ENCODE peak calls at places on chromosomes 11 and 22, in eight cellular contexts. P is mammary epithelial cell; G is WERI-Rb-1; U is breast epithelium; F is right cardiac atrium; H is colonic mucosa; M is CD8-positive, alpha-beta memory T cell; D is effector memory CD4-positive, alpha-beta T cell. J is an unnamed sample.

GRCh38 chr11:120532511-120533196 is 21.1 kb downstream of the GRIK4 start:
- DNase-seq in P (no peak), G (no peak), U (no peak), F (no peak), H (no peak), M (no peak), D (no peak), J (no peak)

GRCh38 chr11:70503878-70504240 is 105.5 kb downstream of the CTTN start:
- DNase-seq in P (no peak), G (peak; percentile 71), U (no peak), F (peak; percentile 41), H (peak; percentile 36), M (no peak), D (no peak), J (no peak)

GRCh38 chr11:69425895-69426544 is 55.4 kb upstream of the LINC01488 start:
- DNase-seq in P (no peak), G (no peak), U (no peak), F (no peak), H (no peak), M (no peak), D (no peak), J (no peak)

GRCh38 chr11:65497141-65498041 is 1.5 kb upstream of the MALAT1 start:
- DNase-seq in P (peak; percentile 98), G (peak; percentile 99), U (peak; percentile 99), F (peak; percentile 100), H (peak; percentile 98), M (peak; percentile 97), D (peak; percentile 96), J (peak; percentile 99)

GRCh38 chr11:102047305-102047924 is at the start of gene CFAP300:
- DNase-seq in P (peak; percentile 43), G (peak; percentile 79), U (peak; percentile 70), F (peak; percentile 98), H (peak; percentile 86), M (peak; percentile 3), D (no peak), J (peak; percentile 65)

GRCh38 chr22:43002198-43002577 is 12.8 kb downstream of the PACSIN2 start:
- DNase-seq in P (peak; percentile 81), G (no peak), U (no peak), F (no peak), H (no peak), M (no peak), D (no peak), J (no peak)

GRCh38 chr11:72730243-72730642 is 22.0 kb downstream of the ARAP1 start:
- DNase-seq in P (no peak), G (no peak), U (no peak), F (peak; percentile 19), H (no peak), M (no peak), D (no peak), J (no peak)

GRCh38 chr11:123186291-123186690 is 8.8 kb downstream of the CLMP start:
- DNase-seq in P (peak; percentile 83), G (no peak), U (no peak), F (no peak), H (no peak), M (no peak), D (no peak), J (no peak)

GRCh38 chr22:19876941-19877625 is 22.4 kb upstream of the GNB1L start:
- DNase-seq in P (no peak), G (no peak), U (peak; percentile 36), F (peak; percentile 51), H (no peak), M (no peak), D (no peak), J (no peak)

GRCh38 chr11:2391663-2391975 is 8.9 kb upstream of the TSSC4 start:
- DNase-seq in P (no peak), G (no peak), U (no peak), F (peak; percentile 53), H (no peak), M (no peak), D (no peak), J (no peak)
- H3K27me3 ChIP-seq in P (no peaks in the 10 kb centered on the region), G (no peaks in the 10 kb centered on the region), U (no peaks in the 10 kb centered on the region), F (no peaks in the 10 kb centered on the region), H (no peaks in the 10 kb centered on the region), M (no peaks in the 10 kb centered on the region), D (no peaks in the 10 kb centered on the region), J (no peaks in the 10 kb centered on the region)

GRCh38 chr22:48779211-48779643 is 1048.4 kb downstream of the BRD1 start:
- DNase-seq in P (no peak), G (no peak), U (no peak), F (peak; percentile 31), H (no peak), M (no peak), D (no peak), J (no peak)
- H3K9me3 ChIP-seq in P (peaks cover 47% of the 10 kb centered on the region), G (peaks cover 5% of the 10 kb centered on the region), U (peaks cover 17% of the 10 kb centered on the region), F (no peaks in the 10 kb centered on the region), H (no peaks in the 10 kb centered on the region), M (no peaks in the 10 kb centered on the region), D (no peaks in the 10 kb centered on the region), J (no peaks in the 10 kb centered on the region)

GRCh38 chr11:113392522-113392921 is 4.9 kb downstream of the ANKK1 start:
- DNase-seq in P (no peak), G (no peak), U (no peak), F (no peak), H (no peak), M (no peak), D (no peak), J (no peak)
- H3K27me3 ChIP-seq in P (no peaks in the 10 kb centered on the region), G (peaks cover 17% of the 10 kb centered on the region), U (no peaks in the 10 kb centered on the region), F (no peaks in the 10 kb centered on the region), H (peaks cover 5% of the 10 kb centered on the region), M (no peaks in the 10 kb centered on the region), D (peaks cover 4% of the 10 kb centered on the region), J (no peaks in the 10 kb centered on the region)

DNA sequence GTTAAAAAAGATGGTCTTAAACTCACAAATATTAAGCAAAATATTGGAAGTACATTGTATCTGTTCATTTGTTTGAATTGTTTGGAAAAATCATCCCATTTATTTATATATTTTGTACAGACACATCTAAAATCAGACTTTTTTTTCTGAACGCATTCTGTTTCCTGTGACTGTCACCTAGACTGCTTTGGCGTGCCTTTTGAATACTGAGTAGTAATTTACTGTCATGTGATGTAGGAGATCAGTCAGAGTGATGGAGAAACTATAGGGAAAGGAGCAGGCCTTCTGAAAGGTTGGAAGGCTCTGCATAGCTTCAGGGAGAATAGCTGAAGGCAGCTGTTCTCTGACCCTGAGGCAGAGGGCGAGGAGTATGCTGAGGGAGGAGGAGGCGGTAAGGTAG is 452.0 kb upstream of the ARHGAP42 start:
- DNase-seq in P (no peak), G (no peak), U (no peak), F (no peak), H (no peak), M (no peak), D (no peak), J (no peak)
- H3K9me3 ChIP-seq in P (no peaks in the 10 kb centered on the region), G (no peaks in the 10 kb centered on the region), U (no peaks in the 10 kb centered on the region), F (no peaks in the 10 kb centered on the region), H (no peaks in the 10 kb centered on the region), M (no peaks in the 10 kb centered on the region), D (no peaks in the 10 kb centered on the region), J (no peaks in the 10 kb centered on the region)

GRCh38 chr11:61762216-61762615 is 9.8 kb downstream of the MYRF start:
- DNase-seq in P (no peak), G (no peak), U (no peak), F (no peak), H (no peak), M (no peak), D (no peak), J (no peak)

GRCh38 chr11:61763930-61764605 is 11.6 kb downstream of the MYRF start:
- DNase-seq in P (no peak), G (no peak), U (no peak), F (no peak), H (no peak), M (no peak), D (no peak), J (no peak)

GRCh38 chr11:61760946-61761345 is 8.5 kb downstream of the MYRF start:
- DNase-seq in P (no peak), G (no peak), U (no peak), F (no peak), H (no peak), M (no peak), D (no peak), J (no peak)

GRCh38 chr11:61762798-61763197 is 10.4 kb downstream of the MYRF start:
- DNase-seq in P (no peak), G (peak; percentile 31), U (no peak), F (no peak), H (no peak), M (no peak), D (no peak), J (no peak)

GRCh38 chr11:61761440-61762163 is 9.2 kb downstream of the MYRF start:
- DNase-seq in P (no peak), G (no peak), U (no peak), F (no peak), H (no peak), M (no peak), D (no peak), J (no peak)
- H3K27me3 ChIP-seq in P (no peaks in the 10 kb centered on the region), G (no peaks in the 10 kb centered on the region), U (no peaks in the 10 kb centered on the region), F (no peaks in the 10 kb centered on the region), H (no peaks in the 10 kb centered on the region), M (no peaks in the 10 kb centered on the region), D (no peaks in the 10 kb centered on the region), J (peaks cover 13% of the 10 kb centered on the region)

GRCh38 chr11:697028-697491 is 1.4 kb downstream of the TMEM80 start:
- DNase-seq in P (peak; percentile 94), G (no peak), U (no peak), F (peak; percentile 53), H (no peak), M (no peak), D (no peak), J (no peak)
- H3K9me3 ChIP-seq in P (no peaks in the 10 kb centered on the region), G (no peaks in the 10 kb centered on the region), U (no peaks in the 10 kb centered on the region), F (no peaks in the 10 kb centered on the region), H (no peaks in the 10 kb centered on the region), M (no peaks in the 10 kb centered on the region), D (no peaks in the 10 kb centered on the region), J (no peaks in the 10 kb centered on the region)

DNA sequence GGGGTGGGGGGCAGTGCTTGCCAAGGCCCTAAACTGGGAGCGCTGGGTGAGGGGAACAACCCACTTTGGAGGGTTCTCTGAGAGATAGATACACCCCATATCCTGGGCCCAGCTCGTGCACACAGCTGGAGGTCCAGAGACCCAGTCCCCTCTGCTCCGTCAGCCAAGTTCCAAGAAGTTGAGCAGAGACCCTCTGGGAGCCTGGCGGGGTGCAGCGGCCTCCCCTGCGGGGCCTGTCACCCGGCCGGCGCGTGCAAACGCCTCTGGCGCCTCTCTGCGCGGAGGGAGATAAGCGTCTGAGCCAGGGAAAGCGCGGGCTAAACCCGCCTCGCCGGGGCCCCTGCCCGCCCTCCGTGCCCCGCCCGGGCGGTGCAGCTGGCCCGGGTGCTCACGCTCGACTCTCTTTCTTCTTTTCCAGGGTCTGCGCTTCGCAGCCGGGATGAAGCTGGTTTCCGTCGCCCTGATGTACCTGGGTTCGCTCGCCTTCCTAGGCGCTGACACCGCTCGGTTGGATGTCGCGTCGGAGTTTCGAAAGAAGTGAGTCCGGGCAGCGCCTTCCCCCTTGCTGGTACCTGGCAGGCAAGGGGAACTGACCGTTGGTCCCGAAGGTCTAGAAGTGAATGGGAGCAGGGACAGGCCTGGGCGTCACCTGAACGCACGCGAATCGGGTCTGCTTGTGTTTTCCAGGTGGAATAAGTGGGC is 540 bp downstream of the ADM start:
- DNase-seq in P (peak; percentile 56), G (peak; percentile 52), U (no peak), F (peak; percentile 78), H (peak; percentile 60), M (peak; percentile 26), D (no peak), J (no peak)
- H3K27me3 ChIP-seq in P (no peaks in the 10 kb centered on the region), G (peaks cover 29% of the 10 kb centered on the region), U (no peaks in the 10 kb centered on the region), F (no peaks in the 10 kb centered on the region), H (no peaks in the 10 kb centered on the region), M (peaks cover 30% of the 10 kb centered on the region), D (peaks cover 12% of the 10 kb centered on the region), J (no peaks in the 10 kb centered on the region)